ENCODE peak calls at places on chromosomes 3 and 15, in ten cellular contexts. L is omental fat pad, J is GM06990, O is glutamatergic neuron, C is PC-3, T is osteocyte, M is neural progenitor cell, N is fibroblast of mammary gland, D is choroid plexus epithelial cell, E is mesothelial cell of epicardium. H is an unnamed sample.

GRCh38 chr3:33372218-33373081 is 67.8 kb downstream of the UBP1 start:
- DNase-seq in C (peak; percentile 84), D (peak; percentile 73), M (peak; percentile 72), J (no peak), L (no peak), E (peak; percentile 44), O (peak; percentile 44), N (peak; percentile 75), T (no peak), H (peak; percentile 50)

GRCh38 chr3:53493997-53494791 is at the start of gene CACNA1D:
- DNase-seq in T (no peak), O (peak; percentile 62), C (no peak), E (peak; percentile 61), N (no peak), D (no peak), L (no peak), J (peak; percentile 6), M (peak; percentile 74), H (peak; percentile 65)

GRCh38 chr3:186991470-186991869 is 61.1 kb downstream of the ST6GAL1 start:
- DNase-seq in C (peak; percentile 28), J (no peak), T (no peak), D (no peak), M (no peak), N (no peak), L (no peak), O (no peak), E (no peak), H (no peak)

GRCh38 chr15:69410290-69410874 is 3.8 kb upstream of the KIF23 start:
- DNase-seq in T (no peak), D (peak; percentile 44), O (no peak), M (peak; percentile 64), E (no peak), N (no peak), L (no peak), J (peak; percentile 19), C (peak; percentile 85), H (no peak)

GRCh38 chr3:42185044-42185443 is 80.9 kb downstream of the CCK start:
- DNase-seq in J (no peak), N (peak; percentile 78), D (no peak), T (no peak), E (no peak), O (no peak), M (no peak), L (no peak), C (peak; percentile 88), H (no peak)

GRCh38 chr3:50126287-50127211 is 28.6 kb upstream of the SEMA3F start:
- DNase-seq in L (no peak), T (no peak), D (peak; percentile 56), J (no peak), O (peak; percentile 72), N (no peak), M (peak; percentile 48), C (peak; percentile 30), E (peak; percentile 58), H (no peak)

GRCh38 chr3:173529062-173529711 is 131.6 kb downstream of the NLGN1 start:
- DNase-seq in L (no peak), D (peak; percentile 6), M (peak; percentile 67), N (peak; percentile 16), O (no peak), J (peak; percentile 3), T (no peak), E (no peak), C (peak; percentile 59), H (no peak)

GRCh38 chr3:127390365-127391025 is 102.6 kb upstream of the PRR20G start:
- DNase-seq in C (no peak), E (no peak), O (no peak), N (no peak), J (no peak), D (no peak), M (no peak), L (no peak), T (no peak), H (no peak)

GRCh38 chr15:50232791-50233190 is 32.7 kb downstream of the HDC start:
- DNase-seq in N (no peak), M (no peak), J (no peak), D (no peak), T (no peak), O (no peak), L (no peak), C (no peak), E (no peak), H (no peak)

GRCh38 chr15:50233192-50233736 is 32.3 kb downstream of the HDC start:
- DNase-seq in T (no peak), O (no peak), L (no peak), M (no peak), C (no peak), D (no peak), E (no peak), N (no peak), J (no peak), H (no peak)

GRCh38 chr15:50235794-50236193 is 29.7 kb downstream of the HDC start:
- DNase-seq in T (no peak), E (no peak), J (no peak), O (no peak), L (no peak), N (peak; percentile 23), D (peak; percentile 79), M (no peak), C (no peak), H (no peak)

GRCh38 chr15:50236433-50236832 is 29.1 kb downstream of the HDC start:
- DNase-seq in O (no peak), D (no peak), T (no peak), M (no peak), E (no peak), J (no peak), C (no peak), N (no peak), L (no peak), H (no peak)

DNA sequence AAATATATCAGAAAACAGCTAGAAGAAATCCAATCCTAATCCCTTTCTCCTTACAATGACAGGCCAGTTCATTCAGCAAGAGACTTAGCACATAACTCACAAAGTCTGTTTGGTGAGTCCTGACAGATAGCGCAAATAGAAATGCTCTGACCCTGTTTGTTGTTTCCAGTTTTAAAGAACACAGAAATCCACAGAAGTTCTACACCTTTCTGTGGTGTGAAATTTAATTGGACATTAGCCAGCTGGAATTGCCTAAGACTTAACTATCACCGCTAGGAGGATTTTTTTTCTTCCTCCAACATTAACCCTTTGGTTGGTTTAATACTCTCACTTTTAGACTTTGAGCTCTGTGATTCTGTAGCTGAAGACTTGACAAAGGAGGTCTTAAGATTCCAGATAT is 30.8 kb downstream of the HDC start:
- DNase-seq in D (peak; percentile 62), E (no peak), T (no peak), O (no peak), M (no peak), N (no peak), L (no peak), J (no peak), C (no peak), H (no peak)
- TF ChIP-seq CTCF in D (no peak), E (no peak), T (no peak), O (no peak), M (no peak), N (no peak), L (no peak), J (no peak), C (no peak), H (no peak)

DNA sequence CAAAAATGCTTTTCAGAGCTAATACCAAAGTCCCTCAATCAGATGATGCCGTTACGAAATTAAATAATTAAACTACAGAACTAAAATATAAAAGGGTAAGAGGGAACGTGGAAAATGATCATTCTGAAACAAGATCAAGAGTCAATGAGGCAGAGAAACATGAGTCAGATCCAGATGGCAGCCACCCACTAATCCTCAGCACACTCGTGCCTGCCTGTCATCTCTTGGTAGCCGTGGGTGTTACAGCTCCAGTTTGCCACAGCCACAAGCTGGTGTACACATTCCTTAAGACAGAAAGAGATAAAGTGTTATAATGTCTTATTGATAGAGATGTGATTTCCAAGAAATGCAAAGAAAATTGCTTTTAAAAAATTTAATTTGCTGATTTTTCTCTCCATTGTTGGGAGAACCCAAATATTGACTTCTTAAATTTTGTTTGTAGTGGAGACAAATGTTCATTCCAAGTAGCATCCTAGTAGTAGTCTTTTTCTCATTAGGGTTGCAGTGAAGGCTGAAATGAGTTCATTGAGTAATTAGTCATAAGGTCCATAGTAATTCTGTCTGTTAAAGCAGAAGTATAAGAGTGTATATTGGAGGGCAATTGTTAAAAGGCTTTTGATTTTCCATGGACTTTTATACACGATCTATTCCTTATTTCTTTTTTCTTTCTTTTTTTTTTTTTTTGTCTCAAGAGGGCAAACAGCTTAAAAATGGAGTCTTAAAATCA is 104.3 kb downstream of the AGBL1 start:
- DNase-seq in C (no peak), J (no peak), D (no peak), E (no peak), N (peak; percentile 2), L (no peak), T (no peak), O (no peak), M (peak; percentile 7), H (no peak)
- TF ChIP-seq CTCF in C (no peak), J (no peak), D (no peak), E (no peak), N (no peak), L (no peak), T (no peak), O (no peak), M (no peak), H (no peak)

DNA sequence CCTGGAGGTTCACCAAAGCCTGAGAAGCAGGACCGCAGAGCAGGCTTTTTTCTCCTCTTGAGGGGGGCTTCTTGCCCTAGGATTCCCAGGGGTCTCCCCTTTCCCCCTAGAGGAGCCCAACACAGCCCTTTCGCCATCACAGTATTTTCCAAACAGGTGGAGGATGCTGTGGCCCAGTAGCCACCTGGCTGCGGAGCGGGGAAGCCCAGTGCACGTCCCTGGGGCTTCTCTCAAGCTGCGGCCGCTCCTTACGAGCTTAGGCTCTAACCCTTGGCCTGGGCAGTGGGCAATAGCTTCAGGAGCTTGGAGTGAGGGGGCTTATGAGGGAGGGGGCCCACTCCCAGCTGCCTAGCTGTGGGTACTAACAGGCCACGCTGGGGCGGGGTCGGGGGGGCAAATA is 11.6 kb upstream of the DLL4 start:
- DNase-seq in O (no peak), C (no peak), E (no peak), T (no peak), D (no peak), M (peak; percentile 49), N (no peak), L (no peak), J (no peak), H (no peak)
- TF ChIP-seq CTCF in O (no peak), C (no peak), E (no peak), T (no peak), D (no peak), M (no peak), N (no peak), L (no peak), J (no peak), H (no peak)

DNA sequence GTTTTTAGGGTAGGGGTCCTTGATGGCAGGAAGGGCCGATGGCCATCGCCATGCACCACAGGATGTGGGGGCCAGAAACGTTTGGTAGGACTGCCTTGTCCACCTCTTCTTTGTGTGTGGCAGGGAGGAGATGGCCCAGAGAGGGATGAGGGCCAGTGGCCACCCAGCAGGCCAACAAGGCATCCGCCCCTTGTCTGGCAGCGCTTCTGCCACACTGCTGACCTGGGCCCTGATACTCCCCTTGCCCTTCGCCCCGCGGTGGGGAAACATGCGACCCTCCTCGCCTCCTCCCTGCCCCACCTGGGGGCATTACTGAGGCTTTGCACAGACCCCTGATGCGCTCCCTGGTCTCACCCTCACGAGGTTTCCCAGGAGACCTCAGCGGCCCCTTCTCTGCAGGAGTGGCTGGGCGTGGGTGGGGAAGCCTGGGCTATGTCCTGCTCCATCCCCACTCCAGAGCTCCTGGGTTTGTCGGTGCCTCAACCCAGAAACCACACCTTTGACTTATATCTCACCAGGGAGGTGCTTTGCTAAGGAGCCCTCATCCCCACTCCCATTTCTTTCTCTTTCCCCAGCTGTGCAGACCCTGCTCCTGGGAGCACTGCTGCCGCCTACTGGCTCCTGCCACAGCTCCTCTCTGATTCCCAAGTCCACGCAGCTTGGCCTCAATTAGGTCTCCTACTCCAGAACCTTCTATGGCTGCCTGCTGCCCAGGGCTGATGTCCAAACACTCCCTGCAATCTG is 38.7 kb downstream of the FEM1B start:
- DNase-seq in T (peak; percentile 84), O (peak; percentile 71), L (peak; percentile 10), D (peak; percentile 63), C (peak; percentile 20), J (no peak), E (no peak), M (peak; percentile 65), N (no peak), H (peak; percentile 38)
- TF ChIP-seq CTCF in T (peak; percentile 52), O (no peak), L (no peak), D (peak; percentile 84), C (peak; percentile 62), J (peak; percentile 72), E (no peak), M (peak; percentile 65), N (peak; percentile 13), H (peak; percentile 29)

H was measured in nephron progenitor cell.